ENCODE peak calls at places on chromosomes 2 and 18, in four cellular contexts. S, Z, J and I are unnamed samples.

GRCh38 chr2:59888015-59888414 is 665.4 kb downstream of the BCL11A start:
- DNase-seq in S (peak), Z (no peak), J (no peak), I (no peak)

GRCh38 chr2:216879727-216880508 is 20.1 kb upstream of the TNP1 start:
- DNase-seq in S (no peak), Z (no peak), J (no peak), I (no peak)

GRCh38 chr18:9595197-9595596 is 19.2 kb downstream of the PPP4R1 start:
- DNase-seq in S (no peak), Z (no peak), J (no peak), I (no peak)

GRCh38 chr18:80023173-80023572 is 11.1 kb upstream of the RBFA start:
- DNase-seq in S (no peak), Z (no peak), J (no peak), I (no peak)

GRCh38 chr2:33086400-33087015 is 139.8 kb downstream of the LTBP1 start:
- DNase-seq in S (no peak), Z (peak), J (no peak), I (no peak)

GRCh38 chr18:41126541-41127235 is 828.3 kb upstream of the PIK3C3 start:
- DNase-seq in S (no peak), Z (no peak), J (no peak), I (no peak)

GRCh38 chr2:18976112-18976961 is 382.1 kb downstream of the OSR1 start:
- DNase-seq in S (no peak), Z (no peak), J (no peak), I (no peak)

GRCh38 chr2:133509777-133510176 is 58.5 kb downstream of the NCKAP5 start:
- DNase-seq in S (no peak), Z (no peak), J (no peak), I (no peak)

GRCh38 chr2:239966029-239966847 is 58.9 kb downstream of the NDUFA10 start:
- DNase-seq in S (no peak), Z (no peak), J (no peak), I (no peak)

GRCh38 chr2:231602874-231603467 is 10.3 kb downstream of the TEX44 start:
- DNase-seq in S (no peak), Z (no peak), J (no peak), I (no peak)

GRCh38 chr2:14137643-14138042 is 494.9 kb upstream of the LRATD1 start:
- DNase-seq in S (no peak), Z (no peak), J (no peak), I (no peak)

GRCh38 chr2:96664366-96664765 is 21.8 kb downstream of the FER1L5 start:
- DNase-seq in S (no peak), Z (no peak), J (no peak), I (no peak)

GRCh38 chr18:7950380-7951143 is 383.4 kb downstream of the PTPRM start:
- DNase-seq in S (peak), Z (no peak), J (no peak), I (no peak)

GRCh38 chr2:101306410-101306809 is 2.1 kb downstream of the RNF149 start:
- DNase-seq in S (peak), Z (no peak), J (no peak), I (no peak)

GRCh38 chr18:26925313-26925712 is 59.8 kb upstream of the AQP4 start:
- DNase-seq in S (no peak), Z (no peak), J (no peak), I (no peak)

GRCh38 chr2:43008388-43008787 is 216.0 kb upstream of the HAAO start:
- DNase-seq in S (no peak), Z (no peak), J (no peak), I (no peak)

GRCh38 chr2:69704446-69704845 is 37.5 kb upstream of the ANXA4 start:
- DNase-seq in S (no peak), Z (no peak), J (no peak), I (no peak)